ENCODE peak calls at places on chromosome 11, in eight cellular contexts. H, Q, B, G, O, M, Y and F are unnamed samples.

GRCh38 chr11:61482513-61482912 is 26.0 kb upstream of the LRRC10B start:
- DNase-seq in H (no peak), Q (peak), B (no peak), G (no peak), O (no peak), M (no peak), Y (no peak), F (no peak)

GRCh38 chr11:35412285-35412684 is 7.1 kb downstream of the SLC1A2 start:
- DNase-seq in H (no peak), Q (peak), B (no peak), G (peak), O (no peak), M (peak), Y (no peak), F (peak)

GRCh38 chr11:112705148-112705547 is 256.1 kb upstream of the NCAM1 start:
- DNase-seq in H (no peak), Q (no peak), B (no peak), G (no peak), O (no peak), M (no peak), Y (no peak), F (no peak)

GRCh38 chr11:61980783-61981541 is 13.5 kb upstream of the FTH1 start:
- DNase-seq in H (peak), Q (no peak), B (no peak), G (no peak), O (no peak), M (no peak), Y (no peak), F (no peak)

GRCh38 chr11:66268953-66269906 is 791 bp downstream of the RAB1B start:
- DNase-seq in H (no peak), Q (peak), B (no peak), G (peak), O (no peak), M (peak), Y (no peak), F (peak)

GRCh38 chr11:15200696-15201095 is 86.0 kb downstream of the INSC start:
- DNase-seq in H (no peak), Q (no peak), B (no peak), G (no peak), O (no peak), M (no peak), Y (no peak), F (no peak)

GRCh38 chr11:121055076-121055475 is 31.2 kb downstream of the TBCEL start:
- DNase-seq in H (no peak), Q (no peak), B (no peak), G (no peak), O (no peak), M (no peak), Y (no peak), F (no peak)

GRCh38 chr11:132535830-132536229 is 996.5 kb downstream of the OPCML start:
- DNase-seq in H (no peak), Q (no peak), B (no peak), G (no peak), O (no peak), M (no peak), Y (no peak), F (no peak)

GRCh38 chr11:2444301-2445106 is at the start of the genes KCNQ1 and TRPM5:
- DNase-seq in H (no peak), Q (peak), B (peak), G (no peak), O (no peak), M (no peak), Y (no peak), F (no peak)

GRCh38 chr11:78190374-78190773 is 1.7 kb downstream of the USP35 start:
- DNase-seq in H (no peak), Q (no peak), B (no peak), G (no peak), O (no peak), M (no peak), Y (no peak), F (no peak)
- H3K4me3 ChIP-seq in H (no peak), Q (no peak), B (peak), G (peak), O (no peak), M (no peak), Y (no peak), F (no peak)

GRCh38 chr11:77778549-77778948 is 42.0 kb downstream of the RSF1 start:
- DNase-seq in H (no peak), Q (no peak), B (no peak), G (no peak), O (no peak), M (no peak), Y (no peak), F (no peak)

GRCh38 chr11:77779935-77780334 is 40.6 kb downstream of the RSF1 start:
- DNase-seq in H (no peak), Q (peak), B (no peak), G (peak), O (no peak), M (peak), Y (no peak), F (peak)

GRCh38 chr11:77778118-77778517 is 42.4 kb downstream of the RSF1 start:
- DNase-seq in H (no peak), Q (no peak), B (no peak), G (no peak), O (no peak), M (no peak), Y (no peak), F (no peak)

GRCh38 chr11:77775941-77776340 is 44.6 kb downstream of the RSF1 start:
- DNase-seq in H (no peak), Q (no peak), B (no peak), G (no peak), O (no peak), M (no peak), Y (no peak), F (no peak)

GRCh38 chr11:77776455-77776854 is 44.1 kb downstream of the RSF1 start:
- DNase-seq in H (no peak), Q (no peak), B (no peak), G (peak), O (no peak), M (peak), Y (no peak), F (peak)
- TF ChIP-seq CTCF in H (no peak), Q (no peak), B (peak), G (peak), O (peak), M (peak), Y (peak), F (peak)

DNA sequence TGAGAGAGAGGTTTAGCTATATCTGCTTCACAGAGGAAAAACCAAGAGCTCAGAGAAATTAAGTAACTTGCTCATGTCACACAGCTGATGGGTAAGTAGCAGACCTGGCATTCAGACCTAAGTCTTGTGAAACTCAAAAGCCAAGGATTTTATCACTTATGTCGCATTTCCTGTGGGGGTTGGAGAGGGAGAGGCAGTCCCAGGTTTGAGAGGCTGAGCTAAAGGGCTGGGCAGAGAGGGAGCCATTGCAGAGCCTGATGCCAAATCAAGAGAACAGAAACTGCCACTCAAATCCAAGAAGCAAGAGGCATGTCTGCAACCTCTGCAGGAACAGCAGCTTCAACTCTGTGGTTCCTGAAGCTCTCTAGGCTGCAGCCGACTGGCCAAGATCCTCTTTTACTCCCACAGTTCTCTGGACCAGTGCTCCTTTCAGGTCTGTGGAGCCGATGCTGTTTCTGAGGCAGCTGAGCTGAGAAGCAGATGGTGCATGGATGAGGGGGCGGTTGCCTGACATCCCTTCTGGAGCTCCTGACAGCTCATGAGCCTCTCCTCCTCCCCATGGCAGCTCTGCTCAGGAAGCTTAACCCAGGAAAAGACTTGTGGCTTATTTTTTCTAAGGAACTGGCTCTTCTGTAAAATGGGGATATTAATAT is 47.6 kb upstream of the NAV2 start:
- DNase-seq in H (no peak), Q (no peak), B (no peak), G (peak), O (no peak), M (peak), Y (no peak), F (peak)
- H3K4me3 ChIP-seq in H (no peak), Q (no peak), B (no peak), G (no peak), O (no peak), M (no peak), Y (no peak), F (no peak)

GRCh38 chr11:131284041-131284440 is 86.4 kb upstream of the NTM start:
- DNase-seq in H (no peak), Q (no peak), B (no peak), G (no peak), O (no peak), M (no peak), Y (no peak), F (no peak)

GRCh38 chr11:131281316-131281715 is 89.1 kb upstream of the NTM start:
- DNase-seq in H (no peak), Q (no peak), B (no peak), G (no peak), O (no peak), M (no peak), Y (no peak), F (no peak)

GRCh38 chr11:131275580-131275979 is 94.8 kb upstream of the NTM start:
- DNase-seq in H (no peak), Q (no peak), B (no peak), G (no peak), O (no peak), M (no peak), Y (no peak), F (no peak)

GRCh38 chr11:131278472-131278871 is 91.9 kb upstream of the NTM start:
- DNase-seq in H (no peak), Q (no peak), B (no peak), G (no peak), O (no peak), M (no peak), Y (no peak), F (no peak)

DNA sequence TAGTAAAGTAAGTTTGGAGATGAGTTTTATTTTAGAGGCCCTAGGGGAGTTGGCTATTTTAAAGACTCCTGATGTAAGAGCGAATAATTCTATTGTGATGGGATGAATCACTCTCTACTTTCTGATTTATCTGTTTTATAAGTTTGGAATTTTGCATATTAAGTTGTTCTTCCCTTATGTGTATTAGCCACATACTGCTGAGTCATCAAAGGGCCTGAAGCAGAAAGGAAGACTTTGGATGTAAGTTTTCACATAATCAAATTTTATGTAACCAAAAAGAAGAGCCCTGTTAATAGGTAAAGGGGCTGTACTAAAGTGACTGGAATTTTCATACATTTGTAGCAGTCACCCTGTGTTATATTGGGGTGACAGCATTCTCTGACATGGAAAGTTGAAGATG is 90.7 kb upstream of the NTM start:
- DNase-seq in H (no peak), Q (no peak), B (no peak), G (no peak), O (no peak), M (no peak), Y (no peak), F (peak)
- TF ChIP-seq CTCF in H (no peak), Q (no peak), B (no peak), G (no peak), O (no peak), M (no peak), Y (no peak), F (no peak)

GRCh38 chr11:67584881-67585873 is 1.6 kb downstream of the GSTP1 start:
- DNase-seq in H (peak), Q (no peak), B (no peak), G (no peak), O (no peak), M (no peak), Y (no peak), F (no peak)
- H3K4me3 ChIP-seq in H (no peak), Q (peak), B (peak), G (peak), O (peak), M (peak), Y (peak), F (peak)

GRCh38 chr11:3959015-3959917 is 103.8 kb downstream of the STIM1 start:
- DNase-seq in H (no peak), Q (peak), B (no peak), G (peak), O (no peak), M (peak), Y (no peak), F (peak)
- TF ChIP-seq CTCF in H (no peak), Q (peak), B (peak), G (peak), O (peak), M (peak), Y (peak), F (peak)

DNA sequence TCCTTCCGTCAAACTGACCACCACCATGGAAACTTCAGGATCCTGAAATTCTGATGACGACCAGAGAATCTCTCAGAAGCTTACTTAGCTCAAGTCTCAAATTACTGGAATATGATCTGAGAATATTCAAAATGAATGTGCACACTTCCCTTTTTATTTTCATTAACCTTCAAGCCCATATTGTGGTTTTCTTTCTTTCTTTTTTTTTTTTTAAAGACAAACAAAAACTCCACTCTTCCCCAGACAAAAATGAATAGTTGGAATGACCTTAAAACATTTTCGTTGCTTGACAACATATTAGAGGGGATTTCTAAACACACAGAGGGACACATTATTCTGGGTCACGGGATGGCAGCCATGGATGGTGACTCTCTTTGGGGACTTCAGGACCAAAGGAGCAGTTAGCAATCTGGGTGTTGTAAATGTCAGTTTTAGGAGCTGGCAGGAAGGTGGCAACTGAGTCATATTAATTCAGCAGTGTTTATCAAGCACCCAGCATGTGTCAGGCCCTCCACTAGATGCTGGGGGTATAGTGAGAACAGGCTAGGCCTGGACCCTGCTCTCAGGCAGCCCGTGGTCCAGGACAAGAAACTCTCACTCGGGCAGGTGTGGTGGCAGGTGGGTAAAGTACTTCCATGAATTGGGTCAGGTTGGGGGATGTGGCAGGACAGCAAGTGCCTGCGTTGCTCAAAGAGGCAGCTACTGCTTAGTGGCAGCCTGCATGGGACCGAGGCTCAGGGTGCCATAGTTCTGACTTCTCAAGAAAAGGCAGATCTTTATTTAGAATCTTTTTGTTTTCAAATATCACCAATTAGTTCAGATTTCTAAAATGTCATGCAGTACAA is 126.1 kb downstream of the HIPK3 start:
- DNase-seq in H (no peak), Q (no peak), B (no peak), G (no peak), O (no peak), M (no peak), Y (no peak), F (no peak)
- H3K4me3 ChIP-seq in H (no peak), Q (no peak), B (no peak), G (no peak), O (no peak), M (no peak), Y (no peak), F (no peak)